ENCODE peak calls at places on chromosome 20, in nine cellular contexts. O, R, L, B, Z, I, C, T and A are unnamed samples.

GRCh38 chr20:34564810-34565209 is 6.3 kb downstream of the MAP1LC3A start:
- DNase-seq in O (no peak), R (no peak), L (no peak), B (no peak), Z (no peak), I (no peak), C (no peak), T (no peak), A (no peak)

GRCh38 chr20:43590036-43590391 is 723 bp upstream of the IFT52 start:
- DNase-seq in O (no peak), R (peak; percentile 1), L (peak; percentile 10), B (peak; percentile 14), Z (no peak), I (peak; percentile 38), C (no peak), T (no peak), A (no peak)

GRCh38 chr20:58580493-58580835 is 65.3 kb upstream of the APCDD1L start:
- DNase-seq in O (no peak), R (no peak), L (no peak), B (no peak), Z (no peak), I (no peak), C (no peak), T (no peak), A (no peak)

GRCh38 chr20:63917811-63918210 is 22.9 kb downstream of the DNAJC5 start:
- DNase-seq in O (no peak), R (no peak), L (no peak), B (no peak), Z (no peak), I (no peak), C (no peak), T (no peak), A (no peak)

GRCh38 chr20:17985388-17986018 is 16.7 kb downstream of the MGME1 start:
- DNase-seq in O (no peak), R (no peak), L (no peak), B (no peak), Z (no peak), I (no peak), C (no peak), T (no peak), A (no peak)

GRCh38 chr20:16942702-16943101 is 194.5 kb downstream of the OTOR start:
- DNase-seq in O (peak; percentile 67), R (no peak), L (no peak), B (no peak), Z (no peak), I (no peak), C (peak; percentile 36), T (no peak), A (no peak)

GRCh38 chr20:33127422-33128097 is 40.4 kb upstream of the BPIFA2 start:
- DNase-seq in O (no peak), R (no peak), L (no peak), B (no peak), Z (no peak), I (peak; percentile 36), C (no peak), T (no peak), A (no peak)

GRCh38 chr20:32945710-32946221 is 58.5 kb downstream of the SUN5 start:
- DNase-seq in O (peak; percentile 34), R (no peak), L (peak; percentile 23), B (no peak), Z (no peak), I (no peak), C (peak; percentile 39), T (no peak), A (no peak)

GRCh38 chr20:40508821-40509220 is 180.2 kb downstream of the MAFB start:
- DNase-seq in O (no peak), R (no peak), L (no peak), B (no peak), Z (no peak), I (no peak), C (no peak), T (no peak), A (no peak)

GRCh38 chr20:25247100-25247665 is 702 bp upstream of the PYGB start:
- DNase-seq in O (peak; percentile 60), R (no peak), L (peak; percentile 87), B (peak; percentile 33), Z (peak; percentile 81), I (no peak), C (peak; percentile 79), T (peak; percentile 51), A (peak; percentile 68)

GRCh38 chr20:10263385-10264165 is 44.9 kb downstream of the SNAP25 start:
- DNase-seq in O (peak; percentile 4), R (no peak), L (no peak), B (no peak), Z (no peak), I (peak; percentile 7), C (peak; percentile 41), T (no peak), A (no peak)

GRCh38 chr20:61436674-61437279 is 184.7 kb downstream of the CDH4 start:
- DNase-seq in O (peak; percentile 58), R (no peak), L (no peak), B (no peak), Z (no peak), I (no peak), C (peak; percentile 86), T (peak; percentile 61), A (no peak)

GRCh38 chr20:56519551-56519950 is 5.0 kb upstream of the FAM209A start:
- DNase-seq in O (no peak), R (no peak), L (no peak), B (no peak), Z (no peak), I (no peak), C (no peak), T (no peak), A (no peak)

GRCh38 chr20:59514554-59514953 is 89.8 kb upstream of the PHACTR3 start:
- DNase-seq in O (no peak), R (no peak), L (no peak), B (no peak), Z (no peak), I (no peak), C (no peak), T (no peak), A (no peak)

GRCh38 chr20:57387945-57388351 is 3.2 kb upstream of the RBM38 start:
- DNase-seq in O (no peak), R (no peak), L (no peak), B (no peak), Z (no peak), I (no peak), C (no peak), T (no peak), A (peak; percentile 46)

GRCh38 chr20:19953606-19954005 is 63.6 kb upstream of the NAA20 start:
- DNase-seq in O (no peak), R (no peak), L (no peak), B (no peak), Z (no peak), I (no peak), C (no peak), T (no peak), A (no peak)

GRCh38 chr20:57088436-57088835 is 178.0 kb downstream of the BMP7 start:
- DNase-seq in O (no peak), R (no peak), L (no peak), B (no peak), Z (no peak), I (no peak), C (no peak), T (no peak), A (no peak)

GRCh38 chr20:50242548-50242862 is 51.9 kb downstream of the CEBPB start:
- DNase-seq in O (no peak), R (no peak), L (no peak), B (no peak), Z (no peak), I (no peak), C (no peak), T (no peak), A (no peak)

GRCh38 chr20:63314015-63314471 is 21.1 kb downstream of the COL20A1 start:
- DNase-seq in O (no peak), R (no peak), L (no peak), B (no peak), Z (peak; percentile 26), I (no peak), C (no peak), T (no peak), A (no peak)

GRCh38 chr20:10370091-10370887 is 63.7 kb downstream of the MKKS start:
- DNase-seq in O (peak; percentile 47), R (no peak), L (peak; percentile 33), B (no peak), Z (no peak), I (no peak), C (no peak), T (no peak), A (no peak)